ENCODE peak calls at places on chromosomes 4 and X, in eight cellular contexts. One of them, this sample, is unnamed.
A peak's percentile ranks its signal among the peaks of the same experiment; 100 is the strongest.

GRCh38 chrX:86148024-86148511 is at the start of gene DACH2:
- DNase-seq in AG09319: no peak
- DNase-seq in RPMI8226: no peak
- DNase-seq in NCI-H2081: peak; percentile 88
- DNase-seq in hepatocyte: peak; percentile 88
- DNase-seq in lower lobe of right lung: peak; percentile 74
- DNase-seq in GM19239: peak; percentile 1
- DNase-seq in psoas muscle: peak; percentile 81
- DNase-seq in this sample: peak; percentile 56

GRCh38 chr4:845836-846251 is 19.9 kb upstream of the CPLX1 start:
- DNase-seq in AG09319: no peak
- DNase-seq in RPMI8226: no peak
- DNase-seq in NCI-H2081: no peak
- DNase-seq in hepatocyte: no peak
- DNase-seq in lower lobe of right lung: no peak
- DNase-seq in GM19239: no peak
- DNase-seq in psoas muscle: peak; percentile 20
- DNase-seq in this sample: no peak

GRCh38 chr4:101630319-101630986 is 160.1 kb upstream of the BANK1 start:
- DNase-seq in AG09319: no peak
- DNase-seq in RPMI8226: no peak
- DNase-seq in NCI-H2081: no peak
- DNase-seq in hepatocyte: no peak
- DNase-seq in lower lobe of right lung: no peak
- DNase-seq in GM19239: no peak
- DNase-seq in psoas muscle: no peak
- DNase-seq in this sample: no peak

GRCh38 chr4:4805805-4806345 is 53.6 kb upstream of the MSX1 start:
- DNase-seq in AG09319: no peak
- DNase-seq in RPMI8226: no peak
- DNase-seq in NCI-H2081: no peak
- DNase-seq in hepatocyte: no peak
- DNase-seq in lower lobe of right lung: no peak
- DNase-seq in GM19239: no peak
- DNase-seq in psoas muscle: no peak
- DNase-seq in this sample: no peak

GRCh38 chrX:21856504-21856903 is 717 bp downstream of the YY2 start:
- DNase-seq in AG09319: no peak
- DNase-seq in RPMI8226: no peak
- DNase-seq in NCI-H2081: no peak
- DNase-seq in hepatocyte: no peak
- DNase-seq in lower lobe of right lung: no peak
- DNase-seq in GM19239: no peak
- DNase-seq in psoas muscle: no peak
- DNase-seq in this sample: no peak

GRCh38 chr4:41538887-41539498 is 1.0 kb downstream of the LIMCH1 start:
- DNase-seq in AG09319: no peak
- DNase-seq in RPMI8226: no peak
- DNase-seq in NCI-H2081: no peak
- DNase-seq in hepatocyte: no peak
- DNase-seq in lower lobe of right lung: no peak
- DNase-seq in GM19239: no peak
- DNase-seq in psoas muscle: no peak
- DNase-seq in this sample: no peak

GRCh38 chr4:95545526-95545925 is 3.2 kb downstream of the UNC5C start:
- DNase-seq in AG09319: no peak
- DNase-seq in RPMI8226: no peak
- DNase-seq in NCI-H2081: no peak
- DNase-seq in hepatocyte: no peak
- DNase-seq in lower lobe of right lung: no peak
- DNase-seq in GM19239: no peak
- DNase-seq in psoas muscle: no peak
- DNase-seq in this sample: no peak

GRCh38 chr4:168757500-168757899 is 252.6 kb downstream of the CBR4 start:
- DNase-seq in AG09319: no peak
- DNase-seq in RPMI8226: no peak
- DNase-seq in NCI-H2081: no peak
- DNase-seq in hepatocyte: no peak
- DNase-seq in lower lobe of right lung: no peak
- DNase-seq in GM19239: no peak
- DNase-seq in psoas muscle: no peak
- DNase-seq in this sample: no peak

GRCh38 chr4:169133932-169134331 is 123.9 kb upstream of the CBR4 start:
- DNase-seq in AG09319: no peak
- DNase-seq in RPMI8226: no peak
- DNase-seq in NCI-H2081: no peak
- DNase-seq in hepatocyte: peak; percentile 37
- DNase-seq in lower lobe of right lung: peak; percentile 66
- DNase-seq in GM19239: no peak
- DNase-seq in psoas muscle: no peak
- DNase-seq in this sample: peak; percentile 24

GRCh38 chrX:136168929-136169735 is 21.8 kb downstream of the FHL1 start:
- DNase-seq in AG09319: peak; percentile 96
- DNase-seq in RPMI8226: no peak
- DNase-seq in NCI-H2081: peak; percentile 49
- DNase-seq in hepatocyte: peak; percentile 66
- DNase-seq in lower lobe of right lung: no peak
- DNase-seq in GM19239: no peak
- DNase-seq in psoas muscle: peak; percentile 64
- DNase-seq in this sample: no peak

GRCh38 chr4:25817059-25817681 is 45.6 kb downstream of the SEL1L3 start:
- DNase-seq in AG09319: no peak
- DNase-seq in RPMI8226: no peak
- DNase-seq in NCI-H2081: no peak
- DNase-seq in hepatocyte: no peak
- DNase-seq in lower lobe of right lung: no peak
- DNase-seq in GM19239: no peak
- DNase-seq in psoas muscle: no peak
- DNase-seq in this sample: no peak

GRCh38 chr4:102219143-102219542 is 126.1 kb downstream of the SLC39A8 start:
- DNase-seq in AG09319: no peak
- DNase-seq in RPMI8226: no peak
- DNase-seq in NCI-H2081: peak; percentile 63
- DNase-seq in hepatocyte: no peak
- DNase-seq in lower lobe of right lung: no peak
- DNase-seq in GM19239: no peak
- DNase-seq in psoas muscle: no peak
- DNase-seq in this sample: no peak

GRCh38 chr4:82599336-82599735 is 37.5 kb upstream of the TMEM150C start:
- DNase-seq in AG09319: no peak
- DNase-seq in RPMI8226: no peak
- DNase-seq in NCI-H2081: no peak
- DNase-seq in hepatocyte: no peak
- DNase-seq in lower lobe of right lung: no peak
- DNase-seq in GM19239: no peak
- DNase-seq in psoas muscle: no peak
- DNase-seq in this sample: peak; percentile 79

GRCh38 chr4:72567821-72568620 is 1.0 kb downstream of the ADAMTS3 start:
- DNase-seq in AG09319: peak; percentile 59
- DNase-seq in RPMI8226: peak; percentile 70
- DNase-seq in NCI-H2081: peak; percentile 2
- DNase-seq in hepatocyte: peak; percentile 88
- DNase-seq in lower lobe of right lung: peak; percentile 78
- DNase-seq in GM19239: no peak
- DNase-seq in psoas muscle: peak; percentile 72
- DNase-seq in this sample: peak; percentile 58

GRCh38 chr4:95155759-95156451 is 392.9 kb downstream of the UNC5C start:
- DNase-seq in AG09319: no peak
- DNase-seq in RPMI8226: peak; percentile 14
- DNase-seq in NCI-H2081: no peak
- DNase-seq in hepatocyte: peak; percentile 54
- DNase-seq in lower lobe of right lung: no peak
- DNase-seq in GM19239: peak; percentile 16
- DNase-seq in psoas muscle: no peak
- DNase-seq in this sample: peak; percentile 42

GRCh38 chr4:113468165-113469022 is 293.1 kb downstream of the CAMK2D start:
- DNase-seq in AG09319: peak; percentile 98
- DNase-seq in RPMI8226: no peak
- DNase-seq in NCI-H2081: no peak
- DNase-seq in hepatocyte: peak; percentile 91
- DNase-seq in lower lobe of right lung: peak; percentile 73
- DNase-seq in GM19239: no peak
- DNase-seq in psoas muscle: peak; percentile 84
- DNase-seq in this sample: no peak

GRCh38 chrX:78979789-78980464 is 34.7 kb downstream of the P2RY10 start:
- DNase-seq in AG09319: no peak
- DNase-seq in RPMI8226: peak; percentile 41
- DNase-seq in NCI-H2081: no peak
- DNase-seq in hepatocyte: no peak
- DNase-seq in lower lobe of right lung: no peak
- DNase-seq in GM19239: no peak
- DNase-seq in psoas muscle: no peak
- DNase-seq in this sample: no peak

GRCh38 chr4:143961084-143961483 is 55.7 kb upstream of the GYPE start:
- DNase-seq in AG09319: no peak
- DNase-seq in RPMI8226: no peak
- DNase-seq in NCI-H2081: no peak
- DNase-seq in hepatocyte: no peak
- DNase-seq in lower lobe of right lung: no peak
- DNase-seq in GM19239: no peak
- DNase-seq in psoas muscle: no peak
- DNase-seq in this sample: no peak

GRCh38 chr4:48461000-48461399 is 22.1 kb upstream of the SLC10A4 start:
- DNase-seq in AG09319: no peak
- DNase-seq in RPMI8226: no peak
- DNase-seq in NCI-H2081: no peak
- DNase-seq in hepatocyte: no peak
- DNase-seq in lower lobe of right lung: no peak
- DNase-seq in GM19239: no peak
- DNase-seq in psoas muscle: no peak
- DNase-seq in this sample: no peak

GRCh38 chr4:59457576-59457975 is 1742.5 kb upstream of the ADGRL3 start:
- DNase-seq in AG09319: no peak
- DNase-seq in RPMI8226: no peak
- DNase-seq in NCI-H2081: no peak
- DNase-seq in hepatocyte: no peak
- DNase-seq in lower lobe of right lung: no peak
- DNase-seq in GM19239: no peak
- DNase-seq in psoas muscle: no peak
- DNase-seq in this sample: no peak

GRCh38 chrX:8704184-8704583 is 27.8 kb downstream of the ANOS1 start:
- DNase-seq in AG09319: no peak
- DNase-seq in RPMI8226: no peak
- DNase-seq in NCI-H2081: no peak
- DNase-seq in hepatocyte: no peak
- DNase-seq in lower lobe of right lung: no peak
- DNase-seq in GM19239: no peak
- DNase-seq in psoas muscle: no peak
- DNase-seq in this sample: no peak

GRCh38 chr4:183888564-183888963 is 16.5 kb upstream of the STOX2 start:
- DNase-seq in AG09319: no peak
- DNase-seq in RPMI8226: no peak
- DNase-seq in NCI-H2081: no peak
- DNase-seq in hepatocyte: no peak
- DNase-seq in lower lobe of right lung: no peak
- DNase-seq in GM19239: no peak
- DNase-seq in psoas muscle: no peak
- DNase-seq in this sample: no peak

GRCh38 chr4:94516067-94516466 is 64.3 kb downstream of the PDLIM5 start:
- DNase-seq in AG09319: no peak
- DNase-seq in RPMI8226: no peak
- DNase-seq in NCI-H2081: no peak
- DNase-seq in hepatocyte: no peak
- DNase-seq in lower lobe of right lung: no peak
- DNase-seq in GM19239: no peak
- DNase-seq in psoas muscle: no peak
- DNase-seq in this sample: no peak

This sample was measured in NCI-H510A treated with DMSO at 0.1 percent for 48 hours.